ENCODE peak calls at places on chromosome 7, in four cellular contexts. R is HAP-1; N is COR-L47; M is stimulated activated CD8-positive, alpha-beta memory T cell treated with anti-CD3 and anti-CD28 coated beads, Interleukin-4, amount 100 ng/mL, for 24 hours. U is an unnamed sample.

GRCh38 chr7:84248843-84249242 is 54.3 kb upstream of the SEMA3A start:
- DNase-seq in R (no peak), N (no peak), M (no peak), U (no peak)

GRCh38 chr7:139526578-139527544 is 3.4 kb downstream of the CLEC2L start:
- DNase-seq in R (no peak), N (no peak), M (no peak), U (no peak)

GRCh38 chr7:81447351-81447952 is 322.4 kb downstream of the HGF start:
- DNase-seq in R (peak), N (peak), M (no peak), U (no peak)

GRCh38 chr7:124462249-124462648 is 303.3 kb downstream of the GPR37 start:
- DNase-seq in R (no peak), N (no peak), M (no peak), U (no peak)

GRCh38 chr7:94908204-94909022 is 1.0 kb downstream of the PPP1R9A start:
- DNase-seq in R (peak), N (peak), M (no peak), U (no peak)

GRCh38 chr7:140506788-140507464 is 27.6 kb upstream of the MKRN1 start:
- DNase-seq in R (no peak), N (peak), M (no peak), U (no peak)

GRCh38 chr7:70694909-70695803 is 436.8 kb upstream of the GALNT17 start:
- DNase-seq in R (no peak), N (no peak), M (no peak), U (peak)

GRCh38 chr7:77306231-77307067 is 106.8 kb upstream of the FGL2 start:
- DNase-seq in R (no peak), N (no peak), M (no peak), U (no peak)

GRCh38 chr7:84200859-84201258 is 6.3 kb upstream of the SEMA3A start:
- DNase-seq in R (peak), N (no peak), M (no peak), U (no peak)

GRCh38 chr7:32479574-32480200 is 10.5 kb downstream of the LSM5 start:
- DNase-seq in R (peak), N (peak), M (no peak), U (no peak)